ENCODE peak calls at places on chromosomes 4 and X, in seven cellular contexts. B is pancreas, C is sigmoid colon, X is PC-9, I is A549, Y is SJSA1, M is aorta. G is an unnamed sample.
A peak's percentile ranks its signal among the peaks of the same experiment; 100 is the strongest.

GRCh38 chr4:99087887-99088484 is 602 bp downstream of the ADH5 start:
- DNase-seq in B (peak; percentile 62), C (peak; percentile 95), X (peak; percentile 62), I (peak; percentile 52), Y (peak; percentile 44), M (peak; percentile 72), G (peak; percentile 82)

GRCh38 chrX:153460826-153461225 is 9.6 kb downstream of the HAUS7 start:
- DNase-seq in B (no peak), C (no peak), X (no peak), I (peak; percentile 62), Y (no peak), M (peak; percentile 65), G (peak; percentile 50)

GRCh38 chr4:106355193-106355592 is 13.4 kb downstream of the GIMD1 start:
- DNase-seq in B (no peak), C (no peak), X (no peak), I (no peak), Y (no peak), M (peak; percentile 46), G (no peak)

GRCh38 chr4:173362666-173363065 is 8.1 kb upstream of the SAP30 start:
- DNase-seq in B (peak; percentile 23), C (no peak), X (no peak), I (no peak), Y (no peak), M (no peak), G (peak; percentile 31)

GRCh38 chr4:168803727-168804126 is 206.3 kb downstream of the CBR4 start:
- DNase-seq in B (no peak), C (no peak), X (no peak), I (no peak), Y (peak; percentile 80), M (no peak), G (peak; percentile 49)

GRCh38 chrX:129831486-129831885 is 12.2 kb downstream of the ZDHHC9 start:
- DNase-seq in B (no peak), C (no peak), X (no peak), I (no peak), Y (no peak), M (no peak), G (no peak)

GRCh38 chr4:107989162-107989536 is 540 bp upstream of the HADH start:
- DNase-seq in B (no peak), C (no peak), X (no peak), I (no peak), Y (no peak), M (no peak), G (no peak)

GRCh38 chr4:112807999-112808398 is 171.1 kb downstream of the LARP7 start:
- DNase-seq in B (no peak), C (no peak), X (no peak), I (no peak), Y (no peak), M (no peak), G (no peak)

GRCh38 chrX:30935985-30936384 is 46.9 kb upstream of the TAB3 start:
- DNase-seq in B (no peak), C (no peak), X (no peak), I (peak; percentile 21), Y (no peak), M (peak; percentile 44), G (peak; percentile 4)

GRCh38 chrX:129139837-129140679 is 383.2 kb downstream of the SMARCA1 start:
- DNase-seq in B (no peak), C (no peak), X (no peak), I (peak; percentile 78), Y (no peak), M (no peak), G (no peak)

GRCh38 chr4:13059015-13059414 is 425.1 kb downstream of the RAB28 start:
- DNase-seq in B (no peak), C (no peak), X (no peak), I (no peak), Y (no peak), M (no peak), G (no peak)

GRCh38 chr4:160831165-160831922 is 1332.5 kb downstream of the FSTL5 start:
- DNase-seq in B (no peak), C (no peak), X (peak; percentile 71), I (no peak), Y (no peak), M (no peak), G (no peak)

GRCh38 chrX:1612641-1613286 is 2.1 kb upstream of the ASMT start:
- DNase-seq in B (no peak), C (no peak), X (no peak), I (no peak), Y (no peak), M (no peak), G (no peak)

GRCh38 chrX:69277961-69278795 is 112.9 kb upstream of the PJA1 start:
- DNase-seq in B (no peak), C (no peak), X (no peak), I (no peak), Y (no peak), M (no peak), G (no peak)

GRCh38 chrX:48957477-48957826 is at the start of gene OTUD5:
- DNase-seq in B (peak; percentile 65), C (no peak), X (no peak), I (no peak), Y (peak; percentile 61), M (peak; percentile 80), G (no peak)

GRCh38 chrX:120250522-120251271 is at the start of gene ZBTB33:
- DNase-seq in B (peak; percentile 89), C (peak; percentile 95), X (peak; percentile 92), I (peak; percentile 96), Y (peak; percentile 93), M (peak; percentile 95), G (peak; percentile 90)

GRCh38 chr4:67126115-67126514 is 419.2 kb downstream of the CENPC start:
- DNase-seq in B (no peak), C (no peak), X (no peak), I (no peak), Y (no peak), M (no peak), G (no peak)

GRCh38 chr4:13455411-13455810 is 28.7 kb downstream of the RAB28 start:
- DNase-seq in B (no peak), C (no peak), X (no peak), I (no peak), Y (no peak), M (no peak), G (no peak)

GRCh38 chr4:76589402-76589801 is 154.4 kb downstream of the SHROOM3 start:
- DNase-seq in B (no peak), C (no peak), X (peak; percentile 72), I (peak; percentile 31), Y (no peak), M (no peak), G (peak; percentile 35)

GRCh38 chr4:154399259-154399974 is 92.2 kb downstream of the DCHS2 start:
- DNase-seq in B (no peak), C (no peak), X (no peak), I (peak; percentile 51), Y (no peak), M (no peak), G (no peak)

GRCh38 chrX:69096963-69097362 is 68.3 kb downstream of the PJA1 start:
- DNase-seq in B (no peak), C (no peak), X (no peak), I (no peak), Y (no peak), M (no peak), G (no peak)

GRCh38 chr4:16072168-16072567 is 11.7 kb downstream of the PROM1 start:
- DNase-seq in B (no peak), C (no peak), X (no peak), I (no peak), Y (no peak), M (no peak), G (no peak)

GRCh38 chr4:16065066-16065465 is 18.8 kb downstream of the PROM1 start:
- DNase-seq in B (no peak), C (no peak), X (no peak), I (no peak), Y (no peak), M (no peak), G (no peak)

GRCh38 chr4:16067515-16067914 is 16.3 kb downstream of the PROM1 start:
- DNase-seq in B (peak; percentile 59), C (no peak), X (no peak), I (no peak), Y (no peak), M (no peak), G (no peak)

GRCh38 chr4:16070203-16070602 is 13.6 kb downstream of the PROM1 start:
- DNase-seq in B (no peak), C (no peak), X (no peak), I (no peak), Y (no peak), M (no peak), G (no peak)

GRCh38 chr4:16066586-16067128 is 17.2 kb downstream of the PROM1 start:
- DNase-seq in B (no peak), C (no peak), X (no peak), I (no peak), Y (no peak), M (no peak), G (no peak)
- H3K27ac ChIP-seq in B (no peak overlapping the region), C (no peak overlapping the region), X (no peak overlapping the region), I (no peak overlapping the region), Y (no peak overlapping the region), M (no peak overlapping the region), G (no peak overlapping the region)

DNA sequence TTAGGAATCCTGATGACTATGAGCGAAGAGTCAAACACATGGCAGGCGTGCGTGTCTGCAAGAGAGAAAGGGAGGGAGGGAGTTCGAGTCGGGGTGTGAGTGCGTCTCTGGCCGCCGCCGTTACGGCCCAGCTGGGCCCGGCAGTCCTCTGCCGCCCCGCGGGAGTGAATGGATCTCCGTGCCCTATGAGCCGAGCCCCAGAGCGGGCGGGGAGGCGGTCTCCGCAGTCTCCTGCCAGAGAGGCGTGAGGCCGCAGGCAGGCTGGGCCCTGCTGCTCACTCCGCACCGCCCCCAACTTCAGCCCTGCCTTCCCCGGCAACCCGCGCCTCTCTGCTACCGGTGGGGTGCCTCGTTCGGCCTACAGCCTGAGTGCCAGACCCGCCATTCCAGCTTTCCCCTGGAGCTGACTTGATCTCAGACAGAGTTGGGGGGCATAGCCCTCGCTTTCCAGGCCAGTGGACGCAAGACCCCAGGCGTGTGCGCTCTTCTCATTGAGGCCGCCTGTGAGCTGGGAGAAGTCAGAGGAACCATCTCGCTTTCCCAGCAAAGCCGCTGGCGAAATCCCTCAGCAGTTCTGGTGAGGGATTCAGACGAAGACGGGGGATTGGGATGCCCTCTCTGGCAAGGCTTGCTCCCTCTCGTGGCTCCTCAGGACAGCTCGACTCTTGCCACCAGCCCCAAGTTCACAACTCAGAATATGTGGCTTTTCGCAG is 1.4 kb downstream of the SLC16A2 start:
- DNase-seq in B (peak; percentile 48), C (peak; percentile 90), X (no peak), I (no peak), Y (peak; percentile 53), M (peak; percentile 79), G (peak; percentile 54)
- H3K4me3 ChIP-seq in B (peak overlapping the region; percentile 53), C (peak overlapping the region; percentile 60), X (no peak overlapping the region), I (no peak overlapping the region), Y (peak overlapping the region; percentile 55), M (peak overlapping the region; percentile 31), G (no peak overlapping the region)

DNA sequence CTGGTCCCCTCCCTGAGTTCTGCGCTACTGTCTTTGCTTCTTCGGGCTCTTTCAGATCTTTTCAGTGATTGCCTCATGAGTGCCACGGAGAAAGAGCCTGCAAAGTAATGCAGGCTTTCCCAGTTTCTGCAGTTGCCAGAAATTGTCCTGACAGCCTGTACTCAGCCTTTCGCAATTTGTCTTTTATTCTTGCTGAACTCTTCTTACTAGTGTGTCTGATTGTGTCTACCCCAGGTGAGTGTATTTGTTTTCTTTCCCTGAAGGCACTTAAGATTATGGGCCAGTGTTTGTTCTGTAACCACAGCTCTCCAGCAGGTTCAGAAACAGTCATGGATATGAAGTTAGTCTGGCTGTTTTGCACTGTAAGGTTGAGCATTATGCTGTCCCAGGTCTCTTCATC is 47.1 kb downstream of the FAM193A start:
- DNase-seq in B (no peak), C (peak; percentile 56), X (peak; percentile 86), I (peak; percentile 21), Y (no peak), M (no peak), G (peak; percentile 58)
- H3K27ac ChIP-seq in B (peak overlapping the region; percentile 33), C (no peak overlapping the region), X (no peak overlapping the region), I (peak overlapping the region; percentile 13), Y (no peak overlapping the region), M (no peak overlapping the region), G (peak overlapping the region; percentile 53)

GRCh38 chr4:87122252-87122651 is 98.2 kb downstream of the KLHL8 start:
- DNase-seq in B (no peak), C (peak; percentile 80), X (no peak), I (no peak), Y (no peak), M (no peak), G (peak; percentile 77)
- H3K4me3 ChIP-seq in B (no peak overlapping the region), C (no peak overlapping the region), X (no peak overlapping the region), I (no peak overlapping the region), Y (no peak overlapping the region), M (no peak overlapping the region), G (no peak overlapping the region)